ENCODE peak calls at places on chromosomes 11 and 22, in six cellular contexts. L, K, Z, V, T and W are unnamed samples.

GRCh38 chr11:106137061-106137460 is 59.6 kb downstream of the AASDHPPT start:
- DNase-seq in L (no peak), Z (no peak), V (peak), K (no peak), T (no peak), W (no peak)

GRCh38 chr22:37611202-37611601 is 2.6 kb downstream of the GGA1 start:
- DNase-seq in V (no peak), L (no peak), Z (no peak), K (no peak), T (no peak), W (no peak)

GRCh38 chr11:45906965-45907591 is at the start of gene FREY1:
- DNase-seq in K (no peak), Z (no peak), L (no peak), T (no peak), V (no peak), W (peak)

GRCh38 chr11:133803026-133803425 is 42.3 kb downstream of the SPATA19 start:
- DNase-seq in L (no peak), V (no peak), Z (no peak), K (no peak), T (no peak), W (no peak)

GRCh38 chr11:117495357-117495756 is 167.7 kb downstream of the CEP164 start:
- DNase-seq in K (no peak), L (no peak), V (no peak), Z (no peak), T (no peak), W (no peak)

GRCh38 chr22:20434773-20435172 is 2.9 kb downstream of the SCARF2 start:
- DNase-seq in Z (no peak), T (peak), K (no peak), L (no peak), V (no peak), W (no peak)

GRCh38 chr11:2160736-2161259 is at the start of gene INS:
- DNase-seq in L (no peak), Z (no peak), V (no peak), K (no peak), T (no peak), W (no peak)

GRCh38 chr11:113198907-113199660 is 115.3 kb upstream of the TTC12 start:
- DNase-seq in Z (no peak), K (no peak), T (no peak), V (peak), L (no peak), W (no peak)

GRCh38 chr11:18736590-18737148 is 10.7 kb upstream of the IGSF22 start:
- DNase-seq in V (no peak), T (peak), Z (no peak), L (no peak), K (no peak), W (no peak)

GRCh38 chr22:46763051-46763705 is 728 bp downstream of the TBC1D22A start:
- DNase-seq in K (no peak), L (peak), V (no peak), T (no peak), Z (no peak), W (no peak)

GRCh38 chr22:32926600-32926999 is 125.1 kb downstream of the TIMP3 start:
- DNase-seq in V (peak), K (no peak), T (peak), L (peak), Z (peak), W (no peak)

GRCh38 chr22:28146401-28147304 is 227.6 kb upstream of the PITPNB start:
- DNase-seq in Z (no peak), L (no peak), T (no peak), V (no peak), K (no peak), W (no peak)

GRCh38 chr22:35218079-35218478 is 39.2 kb upstream of the HMGXB4 start:
- DNase-seq in Z (no peak), T (peak), V (peak), L (no peak), K (no peak), W (no peak)

GRCh38 chr11:76762867-76763572 is 20.1 kb upstream of the TSKU start:
- DNase-seq in Z (no peak), T (no peak), V (no peak), K (no peak), L (no peak), W (no peak)

GRCh38 chr11:73980001-73980960 is 2.4 kb downstream of the UCP2 start:
- DNase-seq in V (peak), Z (no peak), K (no peak), L (peak), T (peak), W (no peak)

GRCh38 chr11:36627006-36627405 is 29.0 kb upstream of the RAG2 start:
- DNase-seq in K (no peak), T (no peak), V (no peak), L (no peak), Z (no peak), W (no peak)

GRCh38 chr11:83044958-83045712 is 26.6 kb downstream of the RAB30 start:
- DNase-seq in V (peak), L (peak), Z (no peak), T (no peak), K (no peak), W (no peak)

GRCh38 chr11:113286001-113286400 is 28.4 kb upstream of the TTC12 start:
- DNase-seq in T (no peak), V (no peak), K (no peak), Z (no peak), L (no peak), W (no peak)

GRCh38 chr22:29615705-29616104 is 12.3 kb downstream of the NF2 start:
- DNase-seq in K (no peak), Z (no peak), T (no peak), V (peak), L (no peak), W (no peak)

GRCh38 chr11:17352925-17353227 is 1.3 kb downstream of the NCR3LG1 start:
- DNase-seq in K (no peak), T (peak), V (peak), L (peak), Z (peak), W (peak)

GRCh38 chr11:68038226-68038717 is 553 bp upstream of the TCIRG1 start:
- DNase-seq in K (no peak), L (peak), V (no peak), T (peak), Z (no peak), W (peak)

GRCh38 chr22:48241658-48242057 is 1479.2 kb downstream of the TBC1D22A start:
- DNase-seq in K (no peak), V (no peak), T (no peak), L (no peak), Z (no peak), W (no peak)

GRCh38 chr11:113189909-113190667 is 124.3 kb upstream of the TTC12 start:
- DNase-seq in L (no peak), K (no peak), T (no peak), Z (no peak), V (peak), W (no peak)

GRCh38 chr11:46307369-46307768 is 29.9 kb downstream of the CREB3L1 start:
- DNase-seq in K (no peak), V (no peak), T (no peak), Z (no peak), L (no peak), W (no peak)

GRCh38 chr22:42990131-42990838 is 24.7 kb downstream of the PACSIN2 start:
- DNase-seq in T (peak), V (peak), L (no peak), Z (peak), K (no peak), W (no peak)

GRCh38 chr11:17883946-17884345 is 128.9 kb downstream of the SERGEF start:
- DNase-seq in T (no peak), K (no peak), Z (no peak), L (no peak), V (no peak), W (no peak)

GRCh38 chr22:21445437-21446127 is 21.6 kb upstream of the TMEM191C start:
- DNase-seq in Z (no peak), K (no peak), T (peak), L (no peak), V (no peak), W (peak)

GRCh38 chr11:110295086-110295485 is 1.3 kb downstream of the RDX start:
- DNase-seq in Z (no peak), L (no peak), T (no peak), K (no peak), V (no peak), W (no peak)

GRCh38 chr11:38460901-38461300 is 1862.9 kb upstream of the RAG2 start:
- DNase-seq in V (peak), L (no peak), K (no peak), T (no peak), Z (no peak), W (no peak)

GRCh38 chr11:134639586-134640330 is 227.7 kb upstream of the B3GAT1 start:
- DNase-seq in L (no peak), Z (no peak), V (no peak), T (peak), K (no peak), W (no peak)

GRCh38 chr11:133964946-133965632 is 8.3 kb upstream of the IGSF9B start:
- DNase-seq in V (peak), T (no peak), K (no peak), L (no peak), Z (no peak), W (no peak)

GRCh38 chr11:12235945-12236743 is 125.8 kb downstream of the MICAL2 start:
- DNase-seq in Z (peak), L (peak), K (no peak), T (no peak), V (peak), W (no peak)

GRCh38 chr11:64379160-64379559 is 20.2 kb downstream of the RPS6KA4 start:
- DNase-seq in V (no peak), T (no peak), L (no peak), Z (no peak), K (no peak), W (peak)

GRCh38 chr11:19822531-19822930 is 109.9 kb downstream of the NAV2 start:
- DNase-seq in L (no peak), V (no peak), T (no peak), Z (no peak), K (no peak), W (no peak)

GRCh38 chr11:23123766-23124165 is 263.5 kb upstream of the CCDC179 start:
- DNase-seq in T (no peak), Z (no peak), K (no peak), V (peak), L (no peak), W (no peak)

GRCh38 chr11:60265373-60266214 is 14.9 kb upstream of the MS4A4A start:
- DNase-seq in V (peak), L (peak), Z (peak), T (no peak), K (peak), W (no peak)

GRCh38 chr11:63837027-63837688 is 1.8 kb upstream of the MARK2 start:
- DNase-seq in V (peak), L (peak), K (peak), Z (peak), T (peak), W (peak)

GRCh38 chr22:42932857-42933782 is 76.0 kb upstream of the ARFGAP3 start:
- DNase-seq in K (no peak), V (no peak), T (peak), Z (no peak), L (peak), W (peak)

GRCh38 chr22:36738416-36739020 is 35.0 kb upstream of the CACNG2 start:
- DNase-seq in T (peak), L (no peak), V (no peak), K (no peak), Z (no peak), W (no peak)

GRCh38 chr22:31080164-31080847 is 812 bp upstream of the SMTN start:
- DNase-seq in T (no peak), L (no peak), Z (no peak), K (no peak), V (no peak), W (no peak)
- TF ChIP-seq CTCF in T (no peak), L (no peak), Z (no peak), K (no peak), V (no peak), W (no peak)

GRCh38 chr22:50144005-50144614 is 26.4 kb upstream of the PANX2 start:
- DNase-seq in L (no peak), K (no peak), T (peak), V (no peak), Z (no peak), W (no peak)

GRCh38 chr22:50145741-50146439 is 24.6 kb upstream of the PANX2 start:
- DNase-seq in K (no peak), V (no peak), Z (no peak), L (no peak), T (no peak), W (no peak)

GRCh38 chr22:50148166-50148500 is 22.4 kb upstream of the PANX2 start:
- DNase-seq in Z (no peak), V (no peak), T (no peak), L (no peak), K (no peak), W (no peak)

GRCh38 chr22:50148991-50149721 is 21.4 kb upstream of the PANX2 start:
- DNase-seq in V (peak), Z (peak), T (peak), K (peak), L (peak), W (peak)

DNA sequence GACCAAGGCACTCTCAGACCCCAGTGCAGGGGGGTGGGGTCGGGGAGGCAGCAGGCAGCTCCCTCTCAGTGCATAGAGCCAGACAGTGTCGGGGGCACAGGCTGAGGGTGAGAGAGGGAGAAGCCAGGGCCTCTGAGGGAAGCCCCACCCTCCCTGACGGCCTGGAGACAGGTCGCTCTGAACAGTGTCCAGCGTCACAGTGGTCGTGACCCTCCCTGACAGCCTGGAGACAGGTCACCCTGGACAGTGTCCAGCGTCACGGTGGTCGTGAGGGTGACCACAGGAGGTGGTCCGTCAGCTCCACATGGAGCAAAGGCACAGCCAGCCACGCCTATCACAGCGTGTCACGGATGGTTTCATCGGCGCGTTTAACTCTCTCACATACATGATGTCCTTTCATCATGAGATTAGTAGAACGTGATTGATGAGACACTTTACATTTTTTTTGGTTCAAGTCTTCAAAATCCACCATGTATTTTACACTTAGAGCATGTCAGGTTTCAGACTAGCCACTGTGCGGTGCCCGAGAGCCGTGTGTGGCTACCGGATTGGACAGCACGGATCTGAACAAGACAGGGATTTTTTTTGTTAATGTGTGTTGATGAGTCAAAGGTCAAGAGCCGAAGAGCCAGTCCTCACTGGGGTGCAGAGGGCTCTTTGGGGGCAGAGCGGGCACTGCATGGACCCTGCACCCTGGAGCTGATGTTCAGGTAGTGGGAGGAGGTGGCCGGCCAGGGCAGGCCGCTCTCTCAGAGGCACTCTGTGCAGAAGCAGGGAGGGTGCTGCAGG is 23.9 kb upstream of the PANX2 start:
- DNase-seq in Z (peak), L (no peak), T (no peak), K (no peak), V (no peak), W (peak)
- TF ChIP-seq CTCF in Z (peak), L (no peak), T (no peak), K (peak), V (no peak), W (peak)

GRCh38 chr11:122113836-122114235 is 2.2 kb downstream of the BLID start:
- DNase-seq in T (no peak), L (no peak), V (no peak), Z (no peak), K (no peak), W (no peak)
- TF ChIP-seq CTCF in T (no peak), L (no peak), V (no peak), Z (no peak), K (no peak), W (no peak)

DNA sequence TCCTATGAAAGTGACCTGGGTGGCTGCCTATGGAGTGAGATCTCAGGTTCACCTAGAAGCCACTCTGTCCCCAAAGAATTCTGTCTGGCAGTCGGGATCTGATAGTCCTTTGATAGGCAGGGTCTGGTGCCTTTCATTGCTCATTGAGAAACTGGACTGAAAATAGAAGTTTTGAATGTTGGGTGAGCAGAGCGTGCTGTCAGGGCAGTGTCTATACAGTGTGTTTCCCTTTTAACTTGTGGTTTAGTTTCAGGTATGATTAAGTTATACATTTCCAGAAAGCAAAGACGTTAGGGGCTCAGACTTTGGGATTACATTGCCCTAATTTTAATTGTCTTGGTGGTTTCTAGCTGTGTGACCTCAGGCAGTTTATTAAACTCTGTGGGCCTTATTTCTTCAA is 111.3 kb upstream of the PAX6 start:
- DNase-seq in T (no peak), L (no peak), V (no peak), Z (no peak), K (no peak), W (no peak)
- TF ChIP-seq CTCF in T (no peak), L (no peak), V (no peak), Z (no peak), K (no peak), W (no peak)